ENCODE peak calls at places on chromosomes 11 and 22, in ten cellular contexts. One of them, this sample, is unnamed.

GRCh38 chr11:29518389-29519174 is 498.2 kb downstream of the KCNA4 start:
- DNase-seq in anterior cingulate cortex: no peak
- DNase-seq in progenitor cell of endocrine pancreas: no peak
- DNase-seq in psoas muscle: no peak
- DNase-seq in effector CD4-positive, alpha-beta T cell: no peak
- DNase-seq in germinal center: no peak
- DNase-seq in colonic mucosa: no peak
- DNase-seq in neural crest cell: no peak
- DNase-seq in fibroblast of lung: no peak
- DNase-seq in mucosa of descending colon: no peak
- DNase-seq in this sample: no peak

GRCh38 chr22:29842740-29843139 is 4.7 kb upstream of the ASCC2 start:
- DNase-seq in anterior cingulate cortex: no peak
- DNase-seq in progenitor cell of endocrine pancreas: no peak
- DNase-seq in psoas muscle: no peak
- DNase-seq in effector CD4-positive, alpha-beta T cell: no peak
- DNase-seq in germinal center: no peak
- DNase-seq in colonic mucosa: no peak
- DNase-seq in neural crest cell: no peak
- DNase-seq in fibroblast of lung: peak
- DNase-seq in mucosa of descending colon: no peak
- DNase-seq in this sample: peak

GRCh38 chr11:66113132-66113856 is 43.2 kb downstream of the PACS1 start:
- DNase-seq in anterior cingulate cortex: no peak
- DNase-seq in progenitor cell of endocrine pancreas: no peak
- DNase-seq in psoas muscle: no peak
- DNase-seq in effector CD4-positive, alpha-beta T cell: no peak
- DNase-seq in germinal center: no peak
- DNase-seq in colonic mucosa: no peak
- DNase-seq in neural crest cell: no peak
- DNase-seq in fibroblast of lung: peak
- DNase-seq in mucosa of descending colon: no peak
- DNase-seq in this sample: peak

GRCh38 chr22:23984430-23984829 is 4.5 kb downstream of the GSTT2 start:
- DNase-seq in anterior cingulate cortex: peak
- DNase-seq in progenitor cell of endocrine pancreas: no peak
- DNase-seq in psoas muscle: peak
- DNase-seq in effector CD4-positive, alpha-beta T cell: no peak
- DNase-seq in germinal center: peak
- DNase-seq in colonic mucosa: no peak
- DNase-seq in neural crest cell: no peak
- DNase-seq in fibroblast of lung: no peak
- DNase-seq in mucosa of descending colon: no peak
- DNase-seq in this sample: peak

GRCh38 chr11:68282141-68282860 is 10.5 kb upstream of the C11orf24 start:
- DNase-seq in anterior cingulate cortex: no peak
- DNase-seq in progenitor cell of endocrine pancreas: no peak
- DNase-seq in psoas muscle: no peak
- DNase-seq in effector CD4-positive, alpha-beta T cell: no peak
- DNase-seq in germinal center: no peak
- DNase-seq in colonic mucosa: no peak
- DNase-seq in neural crest cell: no peak
- DNase-seq in fibroblast of lung: no peak
- DNase-seq in mucosa of descending colon: no peak
- DNase-seq in this sample: no peak

GRCh38 chr11:79506734-79507344 is 66.0 kb upstream of the TENM4 start:
- DNase-seq in anterior cingulate cortex: no peak
- DNase-seq in progenitor cell of endocrine pancreas: no peak
- DNase-seq in psoas muscle: no peak
- DNase-seq in effector CD4-positive, alpha-beta T cell: no peak
- DNase-seq in germinal center: no peak
- DNase-seq in colonic mucosa: no peak
- DNase-seq in neural crest cell: no peak
- DNase-seq in fibroblast of lung: no peak
- DNase-seq in mucosa of descending colon: no peak
- DNase-seq in this sample: no peak

GRCh38 chr22:43088616-43088978 is 594 bp downstream of the TTLL1 start:
- DNase-seq in anterior cingulate cortex: no peak
- DNase-seq in progenitor cell of endocrine pancreas: no peak
- DNase-seq in psoas muscle: no peak
- DNase-seq in effector CD4-positive, alpha-beta T cell: no peak
- DNase-seq in germinal center: no peak
- DNase-seq in colonic mucosa: no peak
- DNase-seq in neural crest cell: no peak
- DNase-seq in fibroblast of lung: no peak
- DNase-seq in mucosa of descending colon: no peak
- DNase-seq in this sample: no peak

GRCh38 chr11:9200471-9200870 is 64.7 kb downstream of the DENND5A start:
- DNase-seq in anterior cingulate cortex: no peak
- DNase-seq in progenitor cell of endocrine pancreas: no peak
- DNase-seq in psoas muscle: no peak
- DNase-seq in effector CD4-positive, alpha-beta T cell: no peak
- DNase-seq in germinal center: no peak
- DNase-seq in colonic mucosa: no peak
- DNase-seq in neural crest cell: no peak
- DNase-seq in fibroblast of lung: no peak
- DNase-seq in mucosa of descending colon: no peak
- DNase-seq in this sample: no peak

GRCh38 chr11:12434255-12434654 is 56.9 kb downstream of the PARVA start:
- DNase-seq in anterior cingulate cortex: no peak
- DNase-seq in progenitor cell of endocrine pancreas: no peak
- DNase-seq in psoas muscle: no peak
- DNase-seq in effector CD4-positive, alpha-beta T cell: no peak
- DNase-seq in germinal center: no peak
- DNase-seq in colonic mucosa: no peak
- DNase-seq in neural crest cell: no peak
- DNase-seq in fibroblast of lung: peak
- DNase-seq in mucosa of descending colon: no peak
- DNase-seq in this sample: no peak

GRCh38 chr11:129710423-129710822 is 105.2 kb upstream of the TMEM45B start:
- DNase-seq in anterior cingulate cortex: no peak
- DNase-seq in progenitor cell of endocrine pancreas: no peak
- DNase-seq in psoas muscle: no peak
- DNase-seq in effector CD4-positive, alpha-beta T cell: no peak
- DNase-seq in germinal center: no peak
- DNase-seq in colonic mucosa: no peak
- DNase-seq in neural crest cell: no peak
- DNase-seq in fibroblast of lung: no peak
- DNase-seq in mucosa of descending colon: no peak
- DNase-seq in this sample: no peak

GRCh38 chr22:33986954-33987353 is 66.7 kb upstream of the LARGE1 start:
- DNase-seq in anterior cingulate cortex: no peak
- DNase-seq in progenitor cell of endocrine pancreas: no peak
- DNase-seq in psoas muscle: no peak
- DNase-seq in effector CD4-positive, alpha-beta T cell: no peak
- DNase-seq in germinal center: no peak
- DNase-seq in colonic mucosa: no peak
- DNase-seq in neural crest cell: no peak
- DNase-seq in fibroblast of lung: no peak
- DNase-seq in mucosa of descending colon: no peak
- DNase-seq in this sample: no peak

GRCh38 chr11:29306527-29306926 is 710.3 kb downstream of the KCNA4 start:
- DNase-seq in anterior cingulate cortex: no peak
- DNase-seq in progenitor cell of endocrine pancreas: no peak
- DNase-seq in psoas muscle: no peak
- DNase-seq in effector CD4-positive, alpha-beta T cell: no peak
- DNase-seq in germinal center: no peak
- DNase-seq in colonic mucosa: no peak
- DNase-seq in neural crest cell: no peak
- DNase-seq in fibroblast of lung: peak
- DNase-seq in mucosa of descending colon: no peak
- DNase-seq in this sample: peak

GRCh38 chr11:66457826-66458225 is 8.9 kb upstream of the PELI3 start:
- DNase-seq in anterior cingulate cortex: no peak
- DNase-seq in progenitor cell of endocrine pancreas: no peak
- DNase-seq in psoas muscle: no peak
- DNase-seq in effector CD4-positive, alpha-beta T cell: no peak
- DNase-seq in germinal center: no peak
- DNase-seq in colonic mucosa: no peak
- DNase-seq in neural crest cell: no peak
- DNase-seq in fibroblast of lung: no peak
- DNase-seq in mucosa of descending colon: no peak
- DNase-seq in this sample: no peak

GRCh38 chr22:21940521-21940920 is 12.1 kb downstream of the PPM1F start:
- DNase-seq in anterior cingulate cortex: no peak
- DNase-seq in progenitor cell of endocrine pancreas: no peak
- DNase-seq in psoas muscle: no peak
- DNase-seq in effector CD4-positive, alpha-beta T cell: no peak
- DNase-seq in germinal center: no peak
- DNase-seq in colonic mucosa: no peak
- DNase-seq in neural crest cell: no peak
- DNase-seq in fibroblast of lung: no peak
- DNase-seq in mucosa of descending colon: no peak
- DNase-seq in this sample: no peak

GRCh38 chr11:72222907-72223614 is 1.5 kb upstream of the INPPL1 start:
- DNase-seq in anterior cingulate cortex: peak
- DNase-seq in progenitor cell of endocrine pancreas: peak
- DNase-seq in psoas muscle: peak
- DNase-seq in effector CD4-positive, alpha-beta T cell: peak
- DNase-seq in germinal center: peak
- DNase-seq in colonic mucosa: peak
- DNase-seq in neural crest cell: peak
- DNase-seq in fibroblast of lung: peak
- DNase-seq in mucosa of descending colon: peak
- DNase-seq in this sample: peak

GRCh38 chr11:120740424-120740823 is 228.9 kb downstream of the GRIK4 start:
- DNase-seq in anterior cingulate cortex: no peak
- DNase-seq in progenitor cell of endocrine pancreas: no peak
- DNase-seq in psoas muscle: no peak
- DNase-seq in effector CD4-positive, alpha-beta T cell: no peak
- DNase-seq in germinal center: no peak
- DNase-seq in colonic mucosa: no peak
- DNase-seq in neural crest cell: no peak
- DNase-seq in fibroblast of lung: no peak
- DNase-seq in mucosa of descending colon: no peak
- DNase-seq in this sample: no peak

GRCh38 chr22:19762315-19763140 is 1.9 kb downstream of the TBX1 start:
- DNase-seq in anterior cingulate cortex: no peak
- DNase-seq in progenitor cell of endocrine pancreas: no peak
- DNase-seq in psoas muscle: no peak
- DNase-seq in effector CD4-positive, alpha-beta T cell: no peak
- DNase-seq in germinal center: no peak
- DNase-seq in colonic mucosa: no peak
- DNase-seq in neural crest cell: no peak
- DNase-seq in fibroblast of lung: no peak
- DNase-seq in mucosa of descending colon: no peak
- DNase-seq in this sample: no peak

GRCh38 chr11:68831124-68831523 is 10.6 kb downstream of the CPT1A start:
- DNase-seq in anterior cingulate cortex: no peak
- DNase-seq in progenitor cell of endocrine pancreas: no peak
- DNase-seq in psoas muscle: no peak
- DNase-seq in effector CD4-positive, alpha-beta T cell: no peak
- DNase-seq in germinal center: no peak
- DNase-seq in colonic mucosa: peak
- DNase-seq in neural crest cell: no peak
- DNase-seq in fibroblast of lung: no peak
- DNase-seq in mucosa of descending colon: peak
- DNase-seq in this sample: peak

GRCh38 chr11:78791254-78791653 is 216.6 kb upstream of the NARS2 start:
- DNase-seq in anterior cingulate cortex: no peak
- DNase-seq in progenitor cell of endocrine pancreas: no peak
- DNase-seq in psoas muscle: no peak
- DNase-seq in effector CD4-positive, alpha-beta T cell: no peak
- DNase-seq in germinal center: no peak
- DNase-seq in colonic mucosa: no peak
- DNase-seq in neural crest cell: no peak
- DNase-seq in fibroblast of lung: peak
- DNase-seq in mucosa of descending colon: no peak
- DNase-seq in this sample: no peak

GRCh38 chr11:106187860-106188456 is 110.5 kb downstream of the AASDHPPT start:
- DNase-seq in anterior cingulate cortex: no peak
- DNase-seq in progenitor cell of endocrine pancreas: no peak
- DNase-seq in psoas muscle: no peak
- DNase-seq in effector CD4-positive, alpha-beta T cell: no peak
- DNase-seq in germinal center: no peak
- DNase-seq in colonic mucosa: no peak
- DNase-seq in neural crest cell: no peak
- DNase-seq in fibroblast of lung: no peak
- DNase-seq in mucosa of descending colon: no peak
- DNase-seq in this sample: no peak

GRCh38 chr11:120248551-120249278 is 8.8 kb downstream of the POU2F3 start:
- DNase-seq in anterior cingulate cortex: no peak
- DNase-seq in progenitor cell of endocrine pancreas: no peak
- DNase-seq in psoas muscle: no peak
- DNase-seq in effector CD4-positive, alpha-beta T cell: no peak
- DNase-seq in germinal center: no peak
- DNase-seq in colonic mucosa: no peak
- DNase-seq in neural crest cell: no peak
- DNase-seq in fibroblast of lung: peak
- DNase-seq in mucosa of descending colon: no peak
- DNase-seq in this sample: peak